ENCODE peak calls at places on chromosome 12, in four cellular contexts. One of them, this sample, is unnamed.

GRCh38 chr12:70960484-70960883 is 39.9 kb upstream of the PTPRR start:
- DNase-seq in left ventricle myocardium superior: no peak
- DNase-seq in activated T-helper 1 cell treated with anti-CD3 and anti-CD28 coated beads, Interleukin-2, amount 50 U/mL, for 16 hours: no peak
- DNase-seq in right cardiac atrium: no peak
- DNase-seq in this sample: no peak

GRCh38 chr12:14417717-14418116 is 52.2 kb downstream of the ATF7IP start:
- DNase-seq in left ventricle myocardium superior: peak; percentile 64
- DNase-seq in activated T-helper 1 cell treated with anti-CD3 and anti-CD28 coated beads, Interleukin-2, amount 50 U/mL, for 16 hours: peak; percentile 20
- DNase-seq in right cardiac atrium: peak; percentile 56
- DNase-seq in this sample: peak; percentile 64

GRCh38 chr12:54419088-54419887 is at the start of gene ITGA5:
- DNase-seq in left ventricle myocardium superior: peak; percentile 87
- DNase-seq in activated T-helper 1 cell treated with anti-CD3 and anti-CD28 coated beads, Interleukin-2, amount 50 U/mL, for 16 hours: no peak
- DNase-seq in right cardiac atrium: peak; percentile 89
- DNase-seq in this sample: no peak

GRCh38 chr12:109762071-109762672 is 48.5 kb downstream of the FAM222A start:
- DNase-seq in left ventricle myocardium superior: peak; percentile 14
- DNase-seq in activated T-helper 1 cell treated with anti-CD3 and anti-CD28 coated beads, Interleukin-2, amount 50 U/mL, for 16 hours: no peak
- DNase-seq in right cardiac atrium: no peak
- DNase-seq in this sample: no peak

GRCh38 chr12:120500577-120500976 is 4.7 kb downstream of the DYNLL1 start:
- DNase-seq in left ventricle myocardium superior: no peak
- DNase-seq in activated T-helper 1 cell treated with anti-CD3 and anti-CD28 coated beads, Interleukin-2, amount 50 U/mL, for 16 hours: no peak
- DNase-seq in right cardiac atrium: no peak
- DNase-seq in this sample: no peak

GRCh38 chr12:26345471-26346003 is 150.2 kb downstream of the SSPN start:
- DNase-seq in left ventricle myocardium superior: no peak
- DNase-seq in activated T-helper 1 cell treated with anti-CD3 and anti-CD28 coated beads, Interleukin-2, amount 50 U/mL, for 16 hours: no peak
- DNase-seq in right cardiac atrium: no peak
- DNase-seq in this sample: no peak

GRCh38 chr12:38289396-38289795 is 27.2 kb upstream of the ALG10B start:
- DNase-seq in left ventricle myocardium superior: no peak
- DNase-seq in activated T-helper 1 cell treated with anti-CD3 and anti-CD28 coated beads, Interleukin-2, amount 50 U/mL, for 16 hours: no peak
- DNase-seq in right cardiac atrium: no peak
- DNase-seq in this sample: no peak

GRCh38 chr12:1474567-1475153 is 119.7 kb downstream of the FBXL14 start:
- DNase-seq in left ventricle myocardium superior: no peak
- DNase-seq in activated T-helper 1 cell treated with anti-CD3 and anti-CD28 coated beads, Interleukin-2, amount 50 U/mL, for 16 hours: no peak
- DNase-seq in right cardiac atrium: no peak
- DNase-seq in this sample: no peak

GRCh38 chr12:108657130-108657745 is 23.5 kb upstream of the SELPLG start:
- DNase-seq in left ventricle myocardium superior: no peak
- DNase-seq in activated T-helper 1 cell treated with anti-CD3 and anti-CD28 coated beads, Interleukin-2, amount 50 U/mL, for 16 hours: no peak
- DNase-seq in right cardiac atrium: no peak
- DNase-seq in this sample: no peak

GRCh38 chr12:67366530-67367196 is 97.5 kb downstream of the CAND1 start:
- DNase-seq in left ventricle myocardium superior: no peak
- DNase-seq in activated T-helper 1 cell treated with anti-CD3 and anti-CD28 coated beads, Interleukin-2, amount 50 U/mL, for 16 hours: no peak
- DNase-seq in right cardiac atrium: no peak
- DNase-seq in this sample: no peak

GRCh38 chr12:66269142-66269541 is 33.2 kb upstream of the HELB start:
- DNase-seq in left ventricle myocardium superior: no peak
- DNase-seq in activated T-helper 1 cell treated with anti-CD3 and anti-CD28 coated beads, Interleukin-2, amount 50 U/mL, for 16 hours: no peak
- DNase-seq in right cardiac atrium: no peak
- DNase-seq in this sample: no peak

GRCh38 chr12:6465467-6466183 is 4.9 kb downstream of the VAMP1 start:
- DNase-seq in left ventricle myocardium superior: no peak
- DNase-seq in activated T-helper 1 cell treated with anti-CD3 and anti-CD28 coated beads, Interleukin-2, amount 50 U/mL, for 16 hours: no peak
- DNase-seq in right cardiac atrium: no peak
- DNase-seq in this sample: no peak